ENCODE peak calls at places on chromosomes 7 and 10, in nine cellular contexts. Y, Q, Z, H, O, U, S, G and V are unnamed samples.
A peak's percentile ranks its signal among the peaks of the same experiment; 100 is the strongest.

GRCh38 chr7:21346297-21346696 is 81.6 kb upstream of the SP4 start:
- DNase-seq in O (no peak), U (no peak), H (no peak), G (no peak), S (no peak), Y (no peak), Z (no peak), Q (no peak), V (no peak)

GRCh38 chr7:94296886-94297285 is 97.8 kb upstream of the COL1A2 start:
- DNase-seq in H (no peak), G (no peak), Y (no peak), U (no peak), S (no peak), O (no peak), Z (no peak), Q (no peak), V (no peak)

GRCh38 chr7:51162724-51163329 is 153.8 kb downstream of the COBL start:
- DNase-seq in Q (peak; percentile 75), Y (no peak), G (peak; percentile 61), Z (peak; percentile 80), U (peak; percentile 73), H (peak; percentile 37), S (peak; percentile 79), O (peak; percentile 93), V (peak; percentile 56)

GRCh38 chr10:70374775-70375614 is 7.4 kb downstream of the LRRC20 start:
- DNase-seq in Z (no peak), O (no peak), U (no peak), Q (peak; percentile 51), H (no peak), G (peak; percentile 59), S (no peak), Y (no peak), V (no peak)

GRCh38 chr10:47019546-47019945 is 108.3 kb downstream of the PTPN20 start:
- DNase-seq in Q (no peak), Y (no peak), G (no peak), U (no peak), Z (no peak), H (no peak), O (no peak), S (no peak), V (no peak)

GRCh38 chr10:83343676-83344075 is 795.6 kb upstream of the GHITM start:
- DNase-seq in U (no peak), Q (no peak), G (peak; percentile 25), Z (no peak), H (no peak), S (no peak), O (no peak), Y (no peak), V (no peak)

GRCh38 chr10:124122211-124122610 is 28.8 kb upstream of the CHST15 start:
- DNase-seq in H (peak; percentile 49), U (no peak), G (no peak), Z (no peak), O (no peak), Q (no peak), S (no peak), Y (no peak), V (no peak)

GRCh38 chr7:106225856-106226255 is 58.9 kb downstream of the NAMPT start:
- DNase-seq in O (no peak), Y (no peak), S (no peak), Q (peak; percentile 31), H (no peak), G (no peak), U (no peak), Z (no peak), V (no peak)

GRCh38 chr10:26380815-26381214 is 57.3 kb upstream of the APBB1IP start:
- DNase-seq in Q (no peak), G (no peak), O (no peak), H (no peak), Y (no peak), S (no peak), Z (no peak), U (no peak), V (no peak)

GRCh38 chr10:87675396-87676376 is 16.0 kb downstream of the PAPSS2 start:
- DNase-seq in Z (peak; percentile 82), G (peak; percentile 95), Y (no peak), H (no peak), Q (peak; percentile 95), S (no peak), O (no peak), U (no peak), V (no peak)

GRCh38 chr10:27612615-27613014 is 108.5 kb downstream of the RAB18 start:
- DNase-seq in U (no peak), G (no peak), S (no peak), Z (no peak), Y (no peak), O (no peak), Q (no peak), H (no peak), V (no peak)

GRCh38 chr7:135789956-135790355 is 41.3 kb upstream of the FAM180A start:
- DNase-seq in Q (no peak), H (no peak), Z (no peak), U (no peak), G (no peak), Y (no peak), O (no peak), S (no peak), V (no peak)

DNA sequence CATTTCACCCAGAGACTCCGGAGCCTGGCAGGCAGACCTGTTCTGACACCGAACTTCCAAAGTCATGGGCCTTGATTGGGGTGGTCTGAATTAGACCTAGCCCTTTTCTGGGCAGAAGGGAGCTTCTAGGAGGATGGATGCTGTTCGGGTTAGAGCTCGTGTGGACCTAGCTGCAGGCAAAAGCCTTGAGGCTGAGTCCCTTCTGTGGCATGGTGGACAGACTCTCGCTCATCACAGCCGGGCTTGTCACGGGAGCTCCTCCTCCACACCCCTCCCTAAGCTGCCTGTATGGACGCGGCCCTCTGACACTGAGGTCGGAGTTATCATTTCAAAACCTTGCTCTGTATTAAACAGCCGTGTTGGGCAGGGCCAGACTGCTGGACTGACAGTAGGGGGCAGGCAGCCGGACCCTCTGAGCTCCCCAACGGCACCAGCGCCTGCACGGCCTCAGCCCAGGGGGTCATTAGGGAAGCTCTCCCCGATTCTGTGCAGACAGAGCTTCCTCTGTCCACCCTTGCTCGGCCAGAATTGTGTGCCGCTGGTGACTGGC is 2.2 kb downstream of the IRF5 start:
- DNase-seq in Y (peak; percentile 83), G (no peak), S (no peak), Z (no peak), U (no peak), O (no peak), H (no peak), Q (no peak), V (no peak)
- H3K4me3 ChIP-seq in Y (no peak overlapping the region), G (no peak overlapping the region), S (peak overlapping the region; percentile 64), Z (no peak overlapping the region), U (no peak overlapping the region), O (no peak overlapping the region), H (peak overlapping the region; percentile 34), Q (no peak overlapping the region), V (no peak overlapping the region)

GRCh38 chr7:43531700-43532099 is 51.2 kb upstream of the STK17A start:
- DNase-seq in U (no peak), G (no peak), Q (no peak), H (no peak), S (no peak), O (no peak), Y (no peak), Z (no peak), V (no peak)

GRCh38 chr7:43535031-43535451 is 47.9 kb upstream of the STK17A start:
- DNase-seq in O (no peak), H (no peak), U (no peak), Z (no peak), Y (no peak), G (peak; percentile 40), S (no peak), Q (no peak), V (no peak)

GRCh38 chr7:43535810-43536585 is 46.9 kb upstream of the STK17A start:
- DNase-seq in Y (no peak), G (peak; percentile 96), Z (no peak), Q (peak; percentile 91), U (no peak), H (peak; percentile 19), O (no peak), S (no peak), V (no peak)

GRCh38 chr7:43536773-43537172 is 46.1 kb upstream of the STK17A start:
- DNase-seq in U (no peak), H (no peak), S (no peak), G (no peak), Q (no peak), Y (no peak), Z (no peak), O (no peak), V (no peak)

DNA sequence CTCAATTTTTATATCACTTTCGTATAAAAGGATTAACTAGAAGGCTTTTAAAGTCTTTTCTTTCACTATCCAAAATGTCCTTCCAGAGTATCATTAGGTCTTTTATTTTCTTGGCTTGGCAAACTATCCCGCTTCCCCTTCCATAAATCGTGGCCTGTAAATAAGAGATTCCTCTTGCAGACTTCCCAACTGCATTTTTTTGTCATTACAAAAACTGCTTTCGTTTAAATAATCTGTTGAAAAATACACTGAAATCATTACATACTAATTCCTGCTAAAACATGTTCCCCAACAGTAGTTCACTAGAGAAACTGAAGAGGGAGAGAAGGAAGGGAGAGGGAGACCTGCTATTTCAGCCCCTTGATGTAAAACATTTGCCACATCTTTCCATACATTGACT is 48.8 kb upstream of the STK17A start:
- DNase-seq in Z (no peak), U (no peak), O (no peak), Q (peak; percentile 69), S (no peak), Y (no peak), G (peak; percentile 60), H (no peak), V (no peak)
- H3K27ac ChIP-seq in Z (no peak overlapping the region), U (no peak overlapping the region), O (no peak overlapping the region), Q (peak overlapping the region; percentile 71), S (no peak overlapping the region), Y (no peak overlapping the region), G (no peak overlapping the region), H (no peak overlapping the region), V (no peak overlapping the region)

GRCh38 chr7:30852360-30852709 is 59.3 kb upstream of the AQP1 start:
- DNase-seq in S (no peak), H (no peak), Y (no peak), G (no peak), Q (no peak), U (peak; percentile 76), Z (no peak), O (no peak), V (no peak)
- H3K4me3 ChIP-seq in S (no peak overlapping the region), H (no peak overlapping the region), Y (no peak overlapping the region), G (no peak overlapping the region), Q (no peak overlapping the region), U (no peak overlapping the region), Z (no peak overlapping the region), O (no peak overlapping the region), V (no peak overlapping the region)

GRCh38 chr10:90845726-90846125 is 12.1 kb downstream of the HTR7 start:
- DNase-seq in H (no peak), G (no peak), U (no peak), Q (no peak), Y (no peak), S (no peak), Z (no peak), O (no peak), V (no peak)

GRCh38 chr10:90842710-90843109 is 15.1 kb downstream of the HTR7 start:
- DNase-seq in O (no peak), Z (no peak), U (no peak), S (no peak), Q (no peak), Y (no peak), H (no peak), G (no peak), V (no peak)

GRCh38 chr10:90847436-90847835 is 10.4 kb downstream of the HTR7 start:
- DNase-seq in Z (no peak), U (no peak), G (peak; percentile 80), S (peak; percentile 10), H (no peak), Q (peak; percentile 37), Y (no peak), O (no peak), V (no peak)

GRCh38 chr10:90849956-90850749 is 7.7 kb downstream of the HTR7 start:
- DNase-seq in Q (peak; percentile 18), H (no peak), U (no peak), Z (no peak), S (no peak), G (peak; percentile 74), Y (no peak), O (no peak), V (no peak)

GRCh38 chr10:90846746-90847145 is 11.1 kb downstream of the HTR7 start:
- DNase-seq in Z (no peak), O (no peak), S (no peak), Y (no peak), U (no peak), G (peak; percentile 49), H (no peak), Q (peak; percentile 9), V (no peak)
- H3K27ac ChIP-seq in Z (no peak overlapping the region), O (no peak overlapping the region), S (no peak overlapping the region), Y (no peak overlapping the region), U (no peak overlapping the region), G (no peak overlapping the region), H (no peak overlapping the region), Q (no peak overlapping the region), V (no peak overlapping the region)